ENCODE peak calls at places on chromosomes 1 and 21, in ten cellular contexts. O is A549; Z is keratinocyte; T is naive thymus-derived CD4-positive, alpha-beta T cell; X is colonic mucosa; S is ascending aorta; G is OCI-LY7; I is lung; B is AG04450; C is upper lobe of right lung. Q is an unnamed sample.

GRCh38 chr1:244836135-244836521 is 670 bp downstream of the COX20 start:
- DNase-seq in O (peak), Z (no peak), T (no peak), X (peak), S (no peak), G (peak), I (no peak), B (no peak), C (no peak), Q (peak)

GRCh38 chr1:222926566-222926965 is 111.7 kb downstream of the DISP1 start:
- DNase-seq in O (no peak), Z (no peak), T (no peak), X (no peak), S (no peak), G (no peak), I (no peak), B (peak), C (no peak), Q (no peak)

GRCh38 chr1:71039666-71040262 is 7.9 kb downstream of the PTGER3 start:
- DNase-seq in O (no peak), Z (no peak), T (no peak), X (no peak), S (no peak), G (no peak), I (no peak), B (no peak), C (no peak), Q (no peak)

GRCh38 chr1:227897704-227898438 is 49.9 kb downstream of the WNT9A start:
- DNase-seq in O (no peak), Z (no peak), T (no peak), X (no peak), S (no peak), G (no peak), I (no peak), B (no peak), C (peak), Q (no peak)

GRCh38 chr21:39182016-39182415 is 1.2 kb downstream of the PSMG1 start:
- DNase-seq in O (no peak), Z (no peak), T (no peak), X (no peak), S (no peak), G (peak), I (no peak), B (no peak), C (no peak), Q (no peak)

GRCh38 chr1:32706491-32706890 is 3.9 kb upstream of the SYNC start:
- DNase-seq in O (no peak), Z (no peak), T (no peak), X (no peak), S (no peak), G (no peak), I (no peak), B (no peak), C (no peak), Q (no peak)

GRCh38 chr1:72280714-72281113 is 1.6 kb downstream of the NEGR1 start:
- DNase-seq in O (no peak), Z (no peak), T (no peak), X (no peak), S (no peak), G (no peak), I (no peak), B (no peak), C (no peak), Q (no peak)

GRCh38 chr1:201573923-201574322 is 35.0 kb downstream of the NAV1 start:
- DNase-seq in O (no peak), Z (no peak), T (no peak), X (no peak), S (no peak), G (no peak), I (no peak), B (no peak), C (peak), Q (no peak)

GRCh38 chr1:180590889-180591288 is 32.1 kb downstream of the OVAAL start:
- DNase-seq in O (no peak), Z (no peak), T (no peak), X (no peak), S (no peak), G (no peak), I (no peak), B (no peak), C (no peak), Q (no peak)

GRCh38 chr1:98653186-98653585 is 8.3 kb upstream of the SNX7 start:
- DNase-seq in O (no peak), Z (no peak), T (no peak), X (no peak), S (no peak), G (no peak), I (no peak), B (no peak), C (no peak), Q (no peak)

GRCh38 chr1:230254265-230254664 is 171.9 kb downstream of the PGBD5 start:
- DNase-seq in O (no peak), Z (no peak), T (no peak), X (no peak), S (no peak), G (no peak), I (no peak), B (no peak), C (no peak), Q (no peak)

GRCh38 chr1:153122831-153123421 is 9.6 kb upstream of the SPRR2F start:
- DNase-seq in O (peak), Z (peak), T (no peak), X (no peak), S (no peak), G (no peak), I (no peak), B (no peak), C (no peak), Q (no peak)

GRCh38 chr1:167705250-167705649 is 16.5 kb upstream of the MPZL1 start:
- DNase-seq in O (no peak), Z (no peak), T (no peak), X (no peak), S (no peak), G (no peak), I (no peak), B (no peak), C (no peak), Q (no peak)

GRCh38 chr1:148373236-148373935 is 109.7 kb downstream of the PPIAL4G start:
- DNase-seq in O (no peak), Z (no peak), T (peak), X (no peak), S (no peak), G (no peak), I (no peak), B (no peak), C (no peak), Q (no peak)

GRCh38 chr1:4584471-4584870 is 69.9 kb upstream of the AJAP1 start:
- DNase-seq in O (no peak), Z (no peak), T (no peak), X (no peak), S (no peak), G (peak), I (no peak), B (no peak), C (no peak), Q (no peak)

GRCh38 chr1:7279753-7280150 is 491.3 kb upstream of the VAMP3 start:
- DNase-seq in O (no peak), Z (no peak), T (no peak), X (no peak), S (no peak), G (no peak), I (peak), B (no peak), C (no peak), Q (no peak)

GRCh38 chr1:89808429-89809117 is 12.3 kb upstream of the LRRC8D start:
- DNase-seq in O (peak), Z (no peak), T (no peak), X (no peak), S (no peak), G (no peak), I (no peak), B (no peak), C (no peak), Q (no peak)

GRCh38 chr21:43294194-43294902 is 125.5 kb downstream of the CRYAA start:
- DNase-seq in O (no peak), Z (no peak), T (no peak), X (no peak), S (no peak), G (no peak), I (no peak), B (no peak), C (peak), Q (no peak)

GRCh38 chr1:146016891-146017290 is 4.6 kb downstream of the HJV start:
- DNase-seq in O (no peak), Z (no peak), T (no peak), X (no peak), S (no peak), G (no peak), I (no peak), B (no peak), C (no peak), Q (no peak)

GRCh38 chr1:228737613-228738012 is 2.3 kb downstream of the RHOU start:
- DNase-seq in O (no peak), Z (no peak), T (no peak), X (no peak), S (no peak), G (no peak), I (no peak), B (no peak), C (no peak), Q (no peak)

GRCh38 chr1:90045853-90046563 is 51.1 kb downstream of the ZNF326 start:
- DNase-seq in O (peak), Z (no peak), T (no peak), X (no peak), S (no peak), G (peak), I (no peak), B (no peak), C (no peak), Q (peak)

GRCh38 chr1:2249559-2249906 is 21.4 kb downstream of the SKI start:
- DNase-seq in O (no peak), Z (no peak), T (no peak), X (no peak), S (no peak), G (no peak), I (no peak), B (no peak), C (no peak), Q (no peak)

GRCh38 chr21:36565616-36566015 is 85.7 kb upstream of the CLDN14 start:
- DNase-seq in O (no peak), Z (no peak), T (no peak), X (no peak), S (no peak), G (no peak), I (no peak), B (no peak), C (no peak), Q (no peak)

GRCh38 chr1:9629445-9630201 is 21.9 kb upstream of the PIK3CD start:
- DNase-seq in O (no peak), Z (no peak), T (peak), X (peak), S (peak), G (peak), I (peak), B (no peak), C (peak), Q (no peak)

GRCh38 chr1:55235722-55236121 is 20.6 kb upstream of the USP24 start:
- DNase-seq in O (no peak), Z (no peak), T (no peak), X (no peak), S (no peak), G (no peak), I (no peak), B (peak), C (no peak), Q (no peak)

GRCh38 chr1:23810818-23811420 is 10.4 kb upstream of the GALE start:
- DNase-seq in O (peak), Z (no peak), T (peak), X (peak), S (no peak), G (peak), I (peak), B (no peak), C (no peak), Q (no peak)

GRCh38 chr1:203931953-203932352 is 70.6 kb downstream of the SNRPE start:
- DNase-seq in O (no peak), Z (no peak), T (no peak), X (no peak), S (no peak), G (no peak), I (no peak), B (no peak), C (no peak), Q (no peak)

GRCh38 chr1:13965770-13966398 is 265.9 kb downstream of the PRDM2 start:
- DNase-seq in O (peak), Z (no peak), T (no peak), X (peak), S (no peak), G (peak), I (peak), B (no peak), C (no peak), Q (no peak)

GRCh38 chr1:27192039-27192529 is 37.2 kb upstream of the SLC9A1 start:
- DNase-seq in O (peak), Z (no peak), T (no peak), X (peak), S (no peak), G (no peak), I (no peak), B (no peak), C (no peak), Q (peak)

DNA sequence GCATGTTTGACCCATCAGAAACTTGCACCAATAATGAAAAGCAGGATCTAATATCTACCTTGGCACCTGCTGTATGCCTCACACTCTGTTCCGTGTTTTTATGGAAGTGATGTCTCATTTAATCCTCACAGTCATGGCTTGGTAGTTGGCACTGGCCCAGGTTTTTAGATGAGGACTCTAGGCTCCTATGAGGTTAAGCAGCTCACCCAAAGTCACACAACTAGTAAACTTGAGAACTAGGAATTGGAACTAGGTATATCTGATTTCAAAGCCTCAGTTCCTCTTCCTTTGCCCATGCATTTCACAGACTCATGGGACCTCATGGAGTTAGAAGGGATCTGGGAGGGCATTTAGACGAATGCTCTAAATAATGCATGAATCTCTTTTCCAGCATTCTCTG is 21.3 kb upstream of the TARBP1 start:
- DNase-seq in O (no peak), Z (no peak), T (no peak), X (no peak), S (no peak), G (no peak), I (no peak), B (no peak), C (no peak), Q (no peak)
- H3K27ac ChIP-seq in O (peak), Z (peak), T (no peak), X (peak), S (peak), G (no peak), I (no peak), B (peak), C (peak), Q (peak)

GRCh38 chr1:232329103-232329788 is 300.7 kb downstream of the SIPA1L2 start:
- DNase-seq in O (no peak), Z (no peak), T (no peak), X (no peak), S (no peak), G (no peak), I (no peak), B (no peak), C (no peak), Q (no peak)
- H3K27ac ChIP-seq in O (no peak), Z (no peak), T (no peak), X (no peak), S (no peak), G (no peak), I (no peak), B (no peak), C (no peak), Q (no peak)

GRCh38 chr1:51818487-51818886 is 60.0 kb downstream of the NRDC start:
- DNase-seq in O (no peak), Z (no peak), T (no peak), X (no peak), S (no peak), G (no peak), I (no peak), B (no peak), C (no peak), Q (no peak)

GRCh38 chr1:51814513-51814912 is 64.0 kb downstream of the NRDC start:
- DNase-seq in O (no peak), Z (no peak), T (no peak), X (no peak), S (no peak), G (no peak), I (no peak), B (no peak), C (no peak), Q (no peak)

GRCh38 chr1:51819810-51820209 is 58.7 kb downstream of the NRDC start:
- DNase-seq in O (no peak), Z (no peak), T (no peak), X (no peak), S (no peak), G (no peak), I (no peak), B (no peak), C (no peak), Q (no peak)
- H3K27ac ChIP-seq in O (no peak), Z (no peak), T (no peak), X (no peak), S (no peak), G (no peak), I (no peak), B (no peak), C (no peak), Q (no peak)

DNA sequence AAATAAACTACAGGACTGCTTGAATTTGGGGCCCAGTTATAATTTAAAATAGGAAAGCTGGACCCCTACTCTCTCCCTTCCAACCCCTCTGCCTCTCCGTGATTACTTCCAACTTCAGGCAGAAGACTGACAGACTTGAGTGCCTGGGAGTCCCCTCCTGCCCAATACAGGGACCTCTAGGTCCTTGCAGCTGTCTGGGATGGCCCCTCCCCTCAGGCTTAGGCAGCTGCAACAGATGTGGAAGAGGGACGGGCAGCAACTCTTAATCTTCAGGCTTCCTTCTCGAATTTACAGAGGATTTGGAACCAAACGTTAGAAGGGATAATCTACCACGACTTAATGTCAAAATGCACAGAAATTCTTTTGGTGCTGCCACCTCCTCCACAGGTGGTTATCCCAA is 2.6 kb downstream of the PEA15 start:
- DNase-seq in O (no peak), Z (no peak), T (no peak), X (no peak), S (no peak), G (no peak), I (no peak), B (no peak), C (no peak), Q (no peak)
- H3K27ac ChIP-seq in O (peak), Z (no peak), T (no peak), X (peak), S (peak), G (no peak), I (no peak), B (no peak), C (peak), Q (no peak)

DNA sequence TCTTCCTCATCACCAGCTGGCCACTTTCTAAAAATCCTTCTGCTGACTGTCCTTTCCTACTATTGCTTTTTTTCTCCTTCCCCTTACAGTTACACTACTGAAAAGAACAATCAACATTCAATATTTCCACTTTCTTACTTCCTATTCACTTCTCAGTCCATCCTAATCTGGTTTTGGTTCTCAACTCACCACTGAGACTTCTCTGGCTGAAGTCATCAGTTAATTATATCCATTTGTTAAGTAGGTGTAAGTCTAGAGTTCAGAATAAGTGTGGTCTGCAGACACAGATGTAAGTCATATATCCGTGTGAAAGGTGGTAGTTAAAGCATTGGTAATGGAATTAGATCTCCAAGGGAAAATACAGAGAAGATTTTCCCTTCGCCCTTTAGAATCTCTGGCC is 21.4 kb downstream of the PEA15 start:
- DNase-seq in O (no peak), Z (no peak), T (no peak), X (no peak), S (no peak), G (no peak), I (no peak), B (no peak), C (no peak), Q (no peak)
- H3K27ac ChIP-seq in O (no peak), Z (no peak), T (no peak), X (no peak), S (no peak), G (no peak), I (no peak), B (no peak), C (no peak), Q (no peak)

GRCh38 chr1:119686661-119687060 is 25.1 kb upstream of the PHGDH start:
- DNase-seq in O (no peak), Z (no peak), T (no peak), X (no peak), S (no peak), G (no peak), I (no peak), B (no peak), C (no peak), Q (no peak)

GRCh38 chr1:119688810-119689209 is 22.9 kb upstream of the PHGDH start:
- DNase-seq in O (no peak), Z (no peak), T (no peak), X (no peak), S (no peak), G (no peak), I (no peak), B (no peak), C (no peak), Q (no peak)

GRCh38 chr1:119683893-119684292 is 27.8 kb upstream of the PHGDH start:
- DNase-seq in O (no peak), Z (no peak), T (no peak), X (no peak), S (no peak), G (no peak), I (no peak), B (no peak), C (no peak), Q (no peak)

GRCh38 chr1:119689511-119689910 is 22.2 kb upstream of the PHGDH start:
- DNase-seq in O (no peak), Z (no peak), T (no peak), X (no peak), S (no peak), G (no peak), I (no peak), B (no peak), C (no peak), Q (no peak)

DNA sequence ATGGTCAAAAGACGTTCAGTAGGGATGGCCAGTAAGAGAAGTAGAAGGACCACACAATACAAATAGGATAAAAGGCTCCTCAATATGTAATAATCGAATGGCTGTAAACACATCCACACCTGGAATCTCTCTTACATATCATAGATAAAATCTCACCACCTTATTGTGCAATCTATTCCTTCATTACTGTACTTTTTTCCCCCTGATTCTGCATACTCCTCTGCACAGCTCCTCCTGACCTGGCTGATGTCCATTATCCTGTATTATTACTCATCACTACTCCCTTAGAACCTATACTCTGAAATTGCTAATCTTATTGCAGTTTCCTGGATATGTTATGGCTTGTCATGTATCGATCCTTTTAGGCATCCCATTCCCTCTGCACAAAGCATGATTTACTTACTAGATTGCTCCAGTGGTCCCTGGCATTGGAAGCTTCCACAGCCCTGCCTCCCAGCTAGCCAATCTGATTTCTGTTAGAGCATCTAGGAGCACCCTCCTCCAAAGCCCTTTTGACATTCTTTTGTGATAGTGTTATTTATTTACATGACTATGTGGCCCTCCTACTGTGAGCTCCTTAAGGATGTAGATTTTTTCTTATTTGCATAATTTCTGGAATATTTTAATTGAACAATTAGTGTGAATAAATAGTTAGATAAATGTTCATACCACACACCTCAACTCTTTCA is 24.2 kb upstream of the PHGDH start:
- DNase-seq in O (no peak), Z (no peak), T (no peak), X (no peak), S (no peak), G (no peak), I (no peak), B (no peak), C (no peak), Q (no peak)
- H3K27ac ChIP-seq in O (no peak), Z (peak), T (no peak), X (no peak), S (no peak), G (no peak), I (no peak), B (no peak), C (no peak), Q (no peak)